ENCODE peak calls at places on chromosome 15, in nine cellular contexts. V is Right ventricle myocardium superior; R is A549; S is CD4-positive, CD25-positive, alpha-beta regulatory T cell; P is lower lobe of right lung; Y is T47D; J is effector memory CD8-positive, alpha-beta T cell; L is HCT116; D is Peyer's patch. H is an unnamed sample.
A peak's percentile ranks its signal among the peaks of the same experiment; 100 is the strongest.

GRCh38 chr15:82173108-82173507 is 89.4 kb downstream of the EFL1 start:
- DNase-seq in Y (no peak), J (no peak), L (no peak), S (no peak), P (no peak), R (no peak), D (no peak), V (no peak), H (no peak)

GRCh38 chr15:50880651-50881114 is 27.8 kb upstream of the AP4E1 start:
- DNase-seq in V (no peak), R (no peak), Y (no peak), L (no peak), D (no peak), S (peak; percentile 16), P (no peak), J (no peak), H (no peak)

GRCh38 chr15:77525411-77525811 is 104.7 kb downstream of the HMG20A start:
- DNase-seq in J (no peak), D (no peak), L (no peak), V (no peak), P (no peak), S (no peak), Y (no peak), R (no peak), H (no peak)

GRCh38 chr15:91561371-91562100 is 292.0 kb upstream of the SLCO3A1 start:
- DNase-seq in L (no peak), D (no peak), R (no peak), P (no peak), S (no peak), V (no peak), Y (no peak), J (no peak), H (no peak)

GRCh38 chr15:98034731-98035130 is 74.2 kb downstream of the ARRDC4 start:
- DNase-seq in V (no peak), J (no peak), Y (no peak), L (no peak), D (no peak), S (no peak), P (no peak), R (no peak), H (no peak)

GRCh38 chr15:80620141-80620540 is 75.0 kb upstream of the ABHD17C start:
- DNase-seq in J (no peak), S (no peak), L (no peak), P (no peak), V (no peak), R (no peak), Y (no peak), D (no peak), H (no peak)

GRCh38 chr15:42880121-42880520 is 40.5 kb downstream of the TTBK2 start:
- DNase-seq in J (no peak), V (no peak), R (no peak), P (no peak), L (no peak), S (no peak), D (no peak), Y (no peak), H (no peak)

GRCh38 chr15:40308844-40309189 is 1.1 kb upstream of the PLCB2 start:
- DNase-seq in V (peak; percentile 62), S (no peak), J (no peak), D (peak; percentile 51), L (no peak), Y (no peak), P (peak; percentile 77), R (no peak), H (no peak)

GRCh38 chr15:96893159-96893906 is 562.8 kb downstream of the NR2F2 start:
- DNase-seq in J (no peak), D (no peak), R (no peak), L (no peak), S (no peak), Y (peak; percentile 31), P (no peak), V (no peak), H (no peak)

GRCh38 chr15:73802336-73803105 is 49.4 kb upstream of the INSYN1 start:
- DNase-seq in D (no peak), Y (no peak), J (no peak), L (no peak), V (peak; percentile 76), R (no peak), S (no peak), P (no peak), H (no peak)

GRCh38 chr15:77508541-77509505 is 88.1 kb downstream of the HMG20A start:
- DNase-seq in V (peak; percentile 83), J (no peak), S (no peak), P (peak; percentile 68), Y (no peak), L (no peak), D (no peak), R (no peak), H (no peak)

H was measured in NCI-H774.